ENCODE peak calls at places on chromosome 3, in four cellular contexts. H, S, F and X are unnamed samples.

GRCh38 chr3:100776736-100777135 is 67.4 kb downstream of the TFG start:
- DNase-seq in H (no peak), S (peak; percentile 39), F (peak; percentile 49), X (no peak)

GRCh38 chr3:58638586-58638985 is 28.0 kb downstream of the FAM3D start:
- DNase-seq in H (no peak), S (no peak), F (no peak), X (no peak)

GRCh38 chr3:4495294-4496110 is 2.4 kb downstream of the ITPR1 start:
- DNase-seq in H (no peak), S (no peak), F (no peak), X (no peak)

GRCh38 chr3:136255672-136256406 is 5.7 kb downstream of the PCCB start:
- DNase-seq in H (no peak), S (no peak), F (no peak), X (no peak)

GRCh38 chr3:109278141-109278540 is 38.2 kb downstream of the DPPA2 start:
- DNase-seq in H (no peak), S (no peak), F (no peak), X (no peak)

GRCh38 chr3:10255835-10256234 is 7.6 kb downstream of the TATDN2 start:
- DNase-seq in H (no peak), S (no peak), F (no peak), X (no peak)

GRCh38 chr3:138688871-138689299 is 80.3 kb downstream of the FAIM start:
- DNase-seq in H (no peak), S (no peak), F (no peak), X (no peak)

GRCh38 chr3:116034797-116035196 is 410.5 kb downstream of the LSAMP start:
- DNase-seq in H (no peak), S (peak; percentile 10), F (no peak), X (no peak)

GRCh38 chr3:151351216-151351615 is 21.9 kb upstream of the P2RY13 start:
- DNase-seq in H (no peak), S (no peak), F (no peak), X (no peak)

GRCh38 chr3:10950476-10951294 is 41.9 kb upstream of the SLC6A1 start:
- DNase-seq in H (no peak), S (peak; percentile 42), F (peak; percentile 64), X (no peak)

GRCh38 chr3:53149699-53150098 is 11.3 kb upstream of the PRKCD start:
- DNase-seq in H (peak; percentile 48), S (no peak), F (no peak), X (no peak)

GRCh38 chr3:44323341-44323955 is 15.1 kb upstream of the TCAIM start:
- DNase-seq in H (no peak), S (peak; percentile 71), F (peak; percentile 80), X (peak; percentile 73)

GRCh38 chr3:118573922-118574321 is 460.7 kb downstream of the IGSF11 start:
- DNase-seq in H (no peak), S (no peak), F (no peak), X (no peak)

GRCh38 chr3:108985844-108986243 is 32.2 kb upstream of the GUCA1C start:
- DNase-seq in H (no peak), S (no peak), F (no peak), X (no peak)

GRCh38 chr3:168002786-168003368 is 92.8 kb downstream of the GOLIM4 start:
- DNase-seq in H (no peak), S (peak; percentile 47), F (peak; percentile 24), X (peak; percentile 70)

GRCh38 chr3:180282386-180282785 is 245.6 kb upstream of the PEX5L start:
- DNase-seq in H (no peak), S (no peak), F (no peak), X (no peak)
- H3K27ac ChIP-seq in H (no peak overlapping the region), S (no peak overlapping the region), F (no peak overlapping the region), X (no peak overlapping the region)

DNA sequence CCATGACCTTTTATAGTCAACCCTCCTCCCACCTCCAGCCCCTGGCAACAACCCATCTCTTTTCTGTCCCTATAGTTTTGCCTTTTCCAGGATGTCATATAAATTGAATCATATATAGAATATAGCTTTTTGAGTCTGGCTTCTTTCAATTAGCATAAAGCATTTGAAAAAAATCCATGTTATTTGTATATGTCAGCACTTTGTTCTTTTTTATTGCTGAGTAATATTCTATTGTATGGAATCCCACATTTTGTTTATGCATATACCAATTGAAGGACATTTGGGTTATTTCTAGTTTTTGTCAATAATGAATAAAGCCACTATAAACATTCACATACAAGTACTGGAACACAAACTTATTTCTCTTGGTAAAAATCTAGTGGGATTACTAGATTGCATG is 58.0 kb upstream of the SSR3 start:
- DNase-seq in H (no peak), S (no peak), F (no peak), X (no peak)
- H3K9ac ChIP-seq in H (no peak overlapping the region), S (no peak overlapping the region), F (no peak overlapping the region), X (no peak overlapping the region)

GRCh38 chr3:72458365-72458764 is 389.9 kb downstream of the SHQ1 start:
- DNase-seq in H (no peak), S (no peak), F (no peak), X (peak; percentile 91)

GRCh38 chr3:72459588-72459987 is 388.7 kb downstream of the SHQ1 start:
- DNase-seq in H (no peak), S (no peak), F (no peak), X (no peak)

GRCh38 chr3:72462611-72463011 is 385.6 kb downstream of the SHQ1 start:
- DNase-seq in H (no peak), S (no peak), F (no peak), X (no peak)

GRCh38 chr3:72461787-72462186 is 386.5 kb downstream of the SHQ1 start:
- DNase-seq in H (peak; percentile 83), S (no peak), F (no peak), X (no peak)

DNA sequence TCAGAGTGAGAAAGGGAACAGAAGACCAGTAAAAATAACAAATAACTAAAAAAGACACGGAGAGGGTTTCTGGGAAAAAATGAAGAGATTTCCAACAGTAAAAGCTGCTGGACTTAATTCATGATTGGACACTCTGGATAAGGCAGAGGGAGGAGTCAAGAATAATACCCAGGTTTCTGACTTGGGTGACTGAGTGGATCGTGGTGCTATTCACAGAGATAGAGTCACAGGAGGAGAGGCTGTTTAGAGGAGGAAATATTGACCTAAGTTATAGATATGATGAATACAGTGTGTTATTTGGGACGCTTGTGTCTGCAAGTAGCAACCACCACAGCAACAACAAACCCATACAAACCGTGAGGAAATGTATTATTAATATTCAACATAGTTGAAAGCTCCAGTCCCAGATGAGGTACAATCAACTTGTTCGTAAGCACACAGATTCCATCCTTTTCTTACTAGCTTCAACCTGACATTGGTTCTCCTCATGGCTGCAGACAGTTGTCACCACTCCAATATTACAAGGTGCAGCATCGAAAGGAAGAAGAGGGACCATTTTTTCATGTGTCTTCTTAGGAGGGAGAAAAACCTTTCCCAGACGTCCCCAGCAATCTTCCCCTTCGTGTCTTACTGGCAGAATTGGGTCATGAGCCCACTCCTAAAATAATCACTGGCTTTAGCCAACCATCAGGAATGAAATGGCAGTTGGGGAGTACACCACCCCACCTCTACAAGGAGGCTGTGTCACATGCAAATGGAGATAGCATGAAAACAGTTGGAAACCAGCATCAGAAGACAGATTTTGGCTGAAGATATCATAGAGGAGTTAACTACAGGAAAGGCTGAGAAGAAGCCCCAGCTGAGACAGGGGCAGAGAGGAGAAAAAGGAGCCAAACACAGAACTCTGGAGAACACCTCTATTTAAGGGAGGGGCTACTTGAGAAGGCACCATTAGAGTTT is 387.8 kb downstream of the SHQ1 start:
- DNase-seq in H (no peak), S (no peak), F (no peak), X (no peak)
- H3K27ac ChIP-seq in H (no peak overlapping the region), S (no peak overlapping the region), F (no peak overlapping the region), X (no peak overlapping the region)

DNA sequence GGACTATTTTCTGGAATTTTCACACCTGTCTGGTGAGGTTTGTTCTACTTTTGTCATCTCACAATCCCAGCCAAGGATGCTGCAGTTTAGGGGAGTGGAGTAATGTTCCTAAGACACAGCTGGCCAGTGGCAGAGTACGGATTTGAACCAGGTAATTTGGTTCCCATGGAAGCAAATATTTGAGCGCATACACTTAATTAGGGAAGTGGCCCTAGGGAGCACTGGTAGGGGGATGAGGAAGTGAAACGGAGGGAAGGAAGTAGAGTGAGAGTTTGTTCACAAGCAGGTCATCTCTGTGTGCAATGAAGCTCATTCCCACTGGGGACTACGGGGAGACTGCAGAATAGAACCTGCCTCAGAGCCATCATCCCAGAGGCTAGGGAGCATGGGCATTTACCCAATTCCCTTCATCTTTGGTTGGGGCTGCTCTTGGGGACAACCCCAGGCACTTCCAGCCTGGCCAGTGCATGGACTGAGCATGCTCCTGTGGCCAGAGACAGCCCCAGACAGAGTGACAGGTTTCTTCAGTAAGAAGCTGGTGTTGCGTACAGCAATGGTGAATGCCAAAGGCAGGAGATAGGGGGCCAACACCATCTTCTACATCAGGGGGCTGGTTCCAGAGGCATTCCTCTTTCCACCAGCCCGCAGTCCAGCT is 317.2 kb upstream of the PROK2 start:
- DNase-seq in H (no peak), S (no peak), F (no peak), X (no peak)
- H3K9ac ChIP-seq in H (no peak overlapping the region), S (no peak overlapping the region), F (no peak overlapping the region), X (no peak overlapping the region)

DNA sequence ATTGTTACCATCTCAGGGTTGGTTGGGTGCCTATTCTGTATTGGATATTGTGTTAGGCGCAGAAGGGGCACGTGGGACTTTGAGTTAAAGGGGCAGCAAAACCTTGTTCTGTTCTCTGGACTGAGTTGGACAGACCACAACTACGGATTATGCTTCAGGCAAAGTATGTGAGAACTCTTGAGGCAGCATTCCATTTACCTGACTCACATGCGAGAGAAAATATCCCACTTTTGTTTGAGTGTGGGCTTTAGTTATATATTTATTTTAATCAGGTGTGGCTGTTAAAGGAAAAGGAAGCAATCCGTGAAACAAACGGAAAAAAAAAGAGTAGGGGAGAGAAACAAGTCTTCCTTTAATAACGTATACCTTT is 627 bp upstream of the PLS1 start:
- DNase-seq in H (no peak), S (peak; percentile 86), F (peak; percentile 75), X (no peak)
- H3K27ac ChIP-seq in H (peak overlapping the region; percentile 66), S (no peak overlapping the region), F (no peak overlapping the region), X (peak overlapping the region; percentile 83)